ENCODE peak calls at places on chromosomes 11 and 22, in eight cellular contexts. X is A172; H is heart right ventricle; R is HS-5; A is ELR; T is stimulated activated CD4-positive, alpha-beta T cell treated with anti-CD3 and anti-CD28 coated beads, Interleukin-15, amount 100 ng/mL, for 24 hours; N is brain microvascular endothelial cell; B is iPS-NIHi11. U is an unnamed sample.

GRCh38 chr11:1456166-1456565 is 30.4 kb downstream of the MOB2 start:
- DNase-seq in H (no peak), A (no peak), R (no peak), X (no peak), T (no peak), N (no peak), B (no peak), U (no peak)

GRCh38 chr11:67352546-67353316 is 615 bp downstream of the POLD4 start:
- DNase-seq in X (no peak), N (no peak), T (no peak), B (peak; percentile 37), H (peak; percentile 27), R (no peak), A (peak; percentile 50), U (no peak)

GRCh38 chr11:112485280-112485679 is 224.6 kb upstream of the PLET1 start:
- DNase-seq in B (no peak), H (no peak), T (no peak), A (no peak), N (no peak), R (no peak), X (no peak), U (no peak)

GRCh38 chr22:49406047-49406650 is 421.5 kb downstream of the BRD1 start:
- DNase-seq in B (no peak), A (no peak), H (no peak), T (no peak), R (no peak), X (no peak), N (no peak), U (no peak)

GRCh38 chr11:41201156-41201555 is 258.3 kb downstream of the LRRC4C start:
- DNase-seq in T (peak; percentile 20), B (peak; percentile 36), N (no peak), H (peak; percentile 6), R (peak; percentile 25), X (no peak), A (peak; percentile 56), U (peak; percentile 1)

GRCh38 chr11:120569903-120570302 is 58.4 kb downstream of the GRIK4 start:
- DNase-seq in A (no peak), R (no peak), T (no peak), B (no peak), H (no peak), N (no peak), X (no peak), U (no peak)

GRCh38 chr11:13462311-13462927 is 603 bp downstream of the BTBD10 start:
- DNase-seq in B (peak; percentile 61), A (peak; percentile 81), H (peak; percentile 57), X (peak; percentile 79), N (peak; percentile 33), R (peak; percentile 56), T (peak; percentile 83), U (peak; percentile 39)

GRCh38 chr11:45896392-45897068 is 10.5 kb downstream of the FREY1 start:
- DNase-seq in N (no peak), A (no peak), B (peak; percentile 79), H (no peak), R (no peak), T (no peak), X (no peak), U (no peak)

GRCh38 chr11:13029872-13030271 is 20.8 kb downstream of the RASSF10 start:
- DNase-seq in B (no peak), A (no peak), X (no peak), H (no peak), N (no peak), T (no peak), R (no peak), U (no peak)

GRCh38 chr22:49333206-49333605 is 494.5 kb downstream of the BRD1 start:
- DNase-seq in X (no peak), A (no peak), B (no peak), N (no peak), H (no peak), R (no peak), T (no peak), U (no peak)

GRCh38 chr11:18491924-18492323 is 34.8 kb downstream of the TSG101 start:
- DNase-seq in B (no peak), N (no peak), A (peak; percentile 3), R (no peak), H (no peak), X (no peak), T (no peak), U (peak; percentile 16)

GRCh38 chr11:108609681-108610080 is 16.1 kb upstream of the EXPH5 start:
- DNase-seq in R (peak; percentile 51), N (peak; percentile 74), B (no peak), T (no peak), A (peak; percentile 77), H (no peak), X (peak; percentile 78), U (peak; percentile 72)

GRCh38 chr22:42777126-42777525 is 56.5 kb upstream of the A4GALT start:
- DNase-seq in N (no peak), R (no peak), B (no peak), X (no peak), T (no peak), A (no peak), H (no peak), U (no peak)

U was measured in HCEC 1CT.